ENCODE peak calls at places on chromosomes 11 and 22, in six cellular contexts. I is prostate gland, W is AG04450, V is HCT116, J is adrenal gland, Z is DND-41. D is an unnamed sample.

GRCh38 chr11:119409731-119410130 is 13.2 kb downstream of the THY1 start:
- DNase-seq in I (no peak), W (no peak), V (no peak), J (no peak), Z (no peak), D (no peak)

GRCh38 chr11:19562156-19562555 is 150.5 kb upstream of the NAV2 start:
- DNase-seq in I (no peak), W (no peak), V (no peak), J (no peak), Z (no peak), D (no peak)

GRCh38 chr22:23534851-23535717 is 45.0 kb downstream of the IGLL1 start:
- DNase-seq in I (no peak), W (no peak), V (no peak), J (no peak), Z (no peak), D (no peak)

GRCh38 chr22:20968281-20968977 is 1.4 kb downstream of the AIFM3 start:
- DNase-seq in I (no peak), W (no peak), V (no peak), J (no peak), Z (no peak), D (no peak)

GRCh38 chr11:76617553-76618265 is 52.8 kb downstream of the LRRC32 start:
- DNase-seq in I (no peak), W (no peak), V (no peak), J (no peak), Z (no peak), D (no peak)

GRCh38 chr11:117180020-117180419 is 1.5 kb downstream of the SIDT2 start:
- DNase-seq in I (no peak), W (no peak), V (no peak), J (peak; percentile 15), Z (peak; percentile 45), D (no peak)

GRCh38 chr11:123694551-123694950 is 40.1 kb upstream of the SCN3B start:
- DNase-seq in I (no peak), W (no peak), V (no peak), J (no peak), Z (no peak), D (no peak)

GRCh38 chr22:49207008-49207775 is 620.5 kb downstream of the BRD1 start:
- DNase-seq in I (no peak), W (no peak), V (no peak), J (no peak), Z (no peak), D (no peak)

GRCh38 chr22:24601217-24602104 is 1.5 kb upstream of the GGT1 start:
- DNase-seq in I (no peak), W (no peak), V (no peak), J (peak; percentile 80), Z (peak; percentile 31), D (no peak)

GRCh38 chr11:91220476-91221202 is 997.8 kb upstream of the CHORDC1 start:
- DNase-seq in I (no peak), W (no peak), V (no peak), J (peak; percentile 55), Z (no peak), D (no peak)

GRCh38 chr22:44596726-44597125 is 98.7 kb upstream of the RTL6 start:
- DNase-seq in I (no peak), W (no peak), V (no peak), J (no peak), Z (no peak), D (no peak)

GRCh38 chr11:106956887-106957505 is 61.3 kb downstream of the GUCY1A2 start:
- DNase-seq in I (no peak), W (no peak), V (no peak), J (no peak), Z (peak; percentile 88), D (peak; percentile 3)

GRCh38 chr22:20174785-20175596 is 24.1 kb upstream of the CCDC188 start:
- DNase-seq in I (no peak), W (no peak), V (no peak), J (no peak), Z (no peak), D (no peak)

GRCh38 chr11:131025020-131025419 is 108.7 kb upstream of the SNX19 start:
- DNase-seq in I (no peak), W (peak; percentile 29), V (no peak), J (peak; percentile 23), Z (no peak), D (no peak)

GRCh38 chr11:75554258-75555022 is 7.6 kb upstream of the SERPINH1 start:
- DNase-seq in I (peak; percentile 19), W (peak; percentile 100), V (no peak), J (peak; percentile 96), Z (peak; percentile 20), D (peak; percentile 93)
- H3K4me3 ChIP-seq in I (no peak overlapping the region), W (peak overlapping the region; percentile 52), V (no peak overlapping the region), J (no peak overlapping the region), Z (no peak overlapping the region), D (peak overlapping the region; percentile 39)

GRCh38 chr11:442611-443081 is 835 bp upstream of the ANO9 start:
- DNase-seq in I (no peak), W (no peak), V (no peak), J (no peak), Z (no peak), D (no peak)

GRCh38 chr11:440065-441042 is 1.5 kb downstream of the ANO9 start:
- DNase-seq in I (no peak), W (no peak), V (no peak), J (no peak), Z (no peak), D (no peak)

GRCh38 chr11:441418-442274 is at the start of gene ANO9:
- DNase-seq in I (peak; percentile 61), W (no peak), V (no peak), J (no peak), Z (no peak), D (no peak)

GRCh38 chr11:439315-440064 is 2.3 kb downstream of the ANO9 start:
- DNase-seq in I (no peak), W (no peak), V (no peak), J (no peak), Z (no peak), D (no peak)

DNA sequence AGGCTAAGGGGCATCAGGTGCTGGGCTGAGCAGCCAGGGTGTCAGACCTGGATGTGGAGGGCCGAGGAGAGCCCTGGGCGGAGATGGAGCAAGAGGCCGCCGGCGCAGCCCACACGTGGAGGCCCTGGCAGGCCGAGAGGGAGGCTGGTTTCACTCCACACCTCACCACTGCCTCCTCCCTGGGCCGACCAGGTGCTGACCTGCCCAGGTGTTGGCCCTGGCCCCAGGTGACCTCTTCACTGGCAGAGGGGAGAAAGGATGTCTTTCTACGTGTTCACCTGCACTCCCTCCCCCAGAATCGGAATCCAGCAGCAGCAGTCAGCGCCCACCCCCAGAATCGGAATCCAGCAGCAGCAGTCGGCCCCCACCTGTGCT is 781 bp downstream of the ANO9 start:
- DNase-seq in I (no peak), W (no peak), V (no peak), J (no peak), Z (no peak), D (no peak)
- H3K4me3 ChIP-seq in I (no peak overlapping the region), W (no peak overlapping the region), V (peak overlapping the region; percentile 77), J (no peak overlapping the region), Z (no peak overlapping the region), D (peak overlapping the region; percentile 46)

DNA sequence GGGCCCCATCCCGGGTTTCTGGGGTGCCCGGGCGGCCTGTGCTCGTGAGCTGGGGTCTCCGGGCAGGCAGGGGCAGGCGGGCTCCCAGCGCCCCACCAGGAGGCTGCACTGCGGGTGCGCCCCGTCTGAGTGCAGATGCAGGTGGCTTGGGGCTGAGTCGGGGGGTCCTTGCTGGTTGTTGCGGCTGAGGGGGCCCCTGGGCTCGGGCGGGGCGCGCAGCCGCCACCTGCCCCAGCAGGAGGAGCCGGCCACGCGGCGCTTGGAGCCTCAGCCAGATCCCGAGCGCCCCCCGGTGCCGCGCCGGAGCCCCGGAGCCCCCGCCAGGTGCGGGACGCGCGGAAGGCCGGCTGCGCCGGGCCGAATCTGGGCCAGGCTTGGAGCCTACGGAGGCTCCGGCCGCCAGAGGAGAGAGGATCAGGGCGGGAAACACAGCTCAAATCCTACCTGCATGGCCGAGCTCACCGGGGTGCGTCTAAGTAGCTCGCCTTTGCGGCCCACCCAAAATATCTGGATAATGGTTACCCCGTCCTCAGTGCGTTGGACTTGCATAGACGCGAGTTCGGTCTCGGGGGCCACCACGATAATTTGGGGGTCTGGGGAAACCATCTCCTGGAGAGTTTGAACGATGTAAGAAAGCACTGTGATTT is 625 bp upstream of the IGF2 start:
- DNase-seq in I (no peak), W (no peak), V (no peak), J (no peak), Z (no peak), D (peak; percentile 20)
- H3K4me3 ChIP-seq in I (no peak overlapping the region), W (no peak overlapping the region), V (no peak overlapping the region), J (no peak overlapping the region), Z (no peak overlapping the region), D (no peak overlapping the region)

GRCh38 chr11:33867996-33868645 is 23.8 kb downstream of the LMO2 start:
- DNase-seq in I (no peak), W (no peak), V (no peak), J (no peak), Z (no peak), D (no peak)
- H3K4me3 ChIP-seq in I (peak overlapping the region; percentile 51), W (no peak overlapping the region), V (no peak overlapping the region), J (peak overlapping the region; percentile 47), Z (no peak overlapping the region), D (peak overlapping the region; percentile 72)

GRCh38 chr22:46374663-46375474 is 39.4 kb downstream of the TRMU start:
- DNase-seq in I (peak; percentile 93), W (no peak), V (no peak), J (no peak), Z (no peak), D (no peak)

GRCh38 chr22:46378499-46379300 is 43.2 kb downstream of the TRMU start:
- DNase-seq in I (no peak), W (no peak), V (no peak), J (no peak), Z (no peak), D (peak; percentile 4)

GRCh38 chr22:46376096-46376495 is 40.6 kb downstream of the TRMU start:
- DNase-seq in I (no peak), W (no peak), V (no peak), J (no peak), Z (no peak), D (no peak)

GRCh38 chr22:46377566-46378498 is 42.3 kb downstream of the TRMU start:
- DNase-seq in I (no peak), W (no peak), V (peak; percentile 66), J (peak; percentile 93), Z (no peak), D (peak; percentile 46)

DNA sequence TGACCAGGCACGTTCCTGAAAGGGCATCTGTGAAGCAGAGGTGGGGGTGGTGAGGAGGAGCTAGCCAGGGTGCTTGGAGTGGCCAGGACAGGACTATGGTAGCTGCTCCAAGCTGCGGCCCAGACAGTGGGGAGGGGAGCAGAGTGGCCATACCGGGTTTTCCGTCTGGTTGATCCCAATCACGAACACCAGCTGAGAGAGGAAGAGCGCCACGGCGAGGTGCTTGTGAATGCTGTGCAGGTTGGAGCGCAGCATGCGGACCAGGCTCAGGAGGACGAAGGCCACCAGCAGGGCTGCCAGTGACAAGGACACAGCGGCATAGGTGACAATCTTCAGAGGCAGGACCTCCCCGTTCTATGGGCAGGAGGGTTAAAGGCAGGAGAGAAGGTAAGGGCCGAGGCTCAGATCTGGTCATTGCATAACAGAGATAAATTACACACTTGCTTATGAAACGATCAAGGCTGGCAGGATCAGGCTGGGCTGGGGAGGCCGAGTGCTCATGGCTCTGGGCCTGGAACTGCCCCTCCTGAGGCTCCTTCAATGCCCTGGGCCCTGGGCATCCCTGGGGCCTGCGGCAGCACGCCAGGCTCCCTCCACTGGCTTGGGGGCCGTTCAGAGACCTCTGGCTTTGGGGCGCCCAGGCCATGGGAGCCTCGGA is 41.5 kb downstream of the TRMU start:
- DNase-seq in I (no peak), W (no peak), V (no peak), J (peak; percentile 66), Z (no peak), D (peak; percentile 10)
- H3K4me3 ChIP-seq in I (no peak overlapping the region), W (no peak overlapping the region), V (peak overlapping the region; percentile 45), J (no peak overlapping the region), Z (no peak overlapping the region), D (no peak overlapping the region)

GRCh38 chr11:60954421-60954820 is 2.4 kb upstream of the SLC15A3 start:
- DNase-seq in I (no peak), W (no peak), V (no peak), J (no peak), Z (no peak), D (no peak)
- H3K4me3 ChIP-seq in I (no peak overlapping the region), W (no peak overlapping the region), V (no peak overlapping the region), J (no peak overlapping the region), Z (no peak overlapping the region), D (no peak overlapping the region)

D was measured in heart right ventricle.